ENCODE peak calls at places on chromosomes 3 and 15, in seven cellular contexts. A, M, W, D, G, L and N are unnamed samples.

GRCh38 chr3:193768069-193768391 is 175.0 kb downstream of the OPA1 start:
- DNase-seq in A (peak), M (no peak), W (no peak), D (no peak), G (peak), L (no peak), N (no peak)

GRCh38 chr3:126399348-126399730 is 4.6 kb downstream of the CFAP100 start:
- DNase-seq in A (no peak), M (no peak), W (no peak), D (no peak), G (no peak), L (no peak), N (no peak)

GRCh38 chr15:19973718-19974117 is 567.9 kb downstream of the GOLGA6L6 start:
- DNase-seq in A (no peak), M (no peak), W (no peak), D (peak), G (no peak), L (no peak), N (no peak)

GRCh38 chr15:75140080-75140879 is 61.4 kb upstream of the C15orf39 start:
- DNase-seq in A (no peak), M (no peak), W (no peak), D (no peak), G (peak), L (no peak), N (no peak)

GRCh38 chr3:2540115-2540514 is 441.4 kb downstream of the CNTN4 start:
- DNase-seq in A (no peak), M (no peak), W (no peak), D (no peak), G (no peak), L (no peak), N (no peak)

GRCh38 chr3:167602041-167602440 is 51.7 kb downstream of the WDR49 start:
- DNase-seq in A (no peak), M (no peak), W (no peak), D (no peak), G (no peak), L (no peak), N (no peak)

GRCh38 chr15:70826634-70827033 is 27.3 kb downstream of the LARP6 start:
- DNase-seq in A (peak), M (peak), W (no peak), D (no peak), G (peak), L (no peak), N (peak)

GRCh38 chr15:55965091-55965490 is 28.3 kb downstream of the NEDD4 start:
- DNase-seq in A (no peak), M (no peak), W (no peak), D (no peak), G (no peak), L (no peak), N (no peak)

GRCh38 chr15:82873000-82873680 is 63.7 kb downstream of the WHAMM start:
- DNase-seq in A (no peak), M (no peak), W (no peak), D (no peak), G (no peak), L (no peak), N (no peak)

GRCh38 chr3:59052803-59053411 is 3.1 kb upstream of the CFAP20DC start:
- DNase-seq in A (peak), M (no peak), W (no peak), D (no peak), G (peak), L (no peak), N (peak)

GRCh38 chr3:135917076-135917475 is 48.5 kb upstream of the PPP2R3A start:
- DNase-seq in A (no peak), M (no peak), W (no peak), D (no peak), G (no peak), L (no peak), N (no peak)

GRCh38 chr3:59968510-59968909 is 918.7 kb upstream of the CFAP20DC start:
- DNase-seq in A (no peak), M (no peak), W (peak), D (no peak), G (no peak), L (no peak), N (no peak)

GRCh38 chr3:123092243-123092642 is 25.4 kb downstream of the PDIA5 start:
- DNase-seq in A (no peak), M (no peak), W (no peak), D (no peak), G (no peak), L (no peak), N (no peak)

GRCh38 chr3:158631986-158632385 is 12.3 kb upstream of the GFM1 start:
- DNase-seq in A (no peak), M (no peak), W (no peak), D (no peak), G (no peak), L (no peak), N (no peak)

GRCh38 chr3:37753428-37753827 is 108.3 kb upstream of the CTDSPL start:
- DNase-seq in A (no peak), M (no peak), W (no peak), D (no peak), G (no peak), L (no peak), N (no peak)

GRCh38 chr3:23475446-23475845 is 272.3 kb downstream of the UBE2E2 start:
- DNase-seq in A (no peak), M (no peak), W (no peak), D (no peak), G (no peak), L (no peak), N (no peak)

GRCh38 chr3:16462679-16463078 is 50.8 kb downstream of the RFTN1 start:
- DNase-seq in A (no peak), M (no peak), W (no peak), D (no peak), G (no peak), L (no peak), N (no peak)

GRCh38 chr3:184740509-184741258 is 28.8 kb upstream of the MAGEF1 start:
- DNase-seq in A (peak), M (no peak), W (no peak), D (no peak), G (peak), L (no peak), N (peak)

GRCh38 chr3:17143893-17144664 is 259.3 kb downstream of the PLCL2 start:
- DNase-seq in A (no peak), M (no peak), W (no peak), D (no peak), G (no peak), L (no peak), N (no peak)

GRCh38 chr15:34652726-34653033 is 69.2 kb upstream of the GOLGA8B start:
- DNase-seq in A (no peak), M (no peak), W (no peak), D (no peak), G (no peak), L (no peak), N (no peak)

GRCh38 chr3:141796436-141797166 is 33.4 kb downstream of the GRK7 start:
- DNase-seq in A (peak), M (peak), W (no peak), D (no peak), G (peak), L (no peak), N (no peak)

GRCh38 chr15:100980410-100981046 is 61.4 kb downstream of the LRRK1 start:
- DNase-seq in A (no peak), M (no peak), W (no peak), D (no peak), G (no peak), L (no peak), N (no peak)

GRCh38 chr3:143608966-143609365 is 239.3 kb downstream of the SLC9A9 start:
- DNase-seq in A (peak), M (no peak), W (no peak), D (no peak), G (peak), L (no peak), N (no peak)

GRCh38 chr3:160830792-160831191 is 74.8 kb downstream of the PPM1L start:
- DNase-seq in A (no peak), M (no peak), W (peak), D (no peak), G (no peak), L (no peak), N (no peak)

GRCh38 chr15:55218068-55218467 is 21.3 kb upstream of the RSL24D1 start:
- DNase-seq in A (no peak), M (no peak), W (no peak), D (no peak), G (no peak), L (no peak), N (no peak)

GRCh38 chr3:58681863-58682262 is 15.3 kb upstream of the FAM3D start:
- DNase-seq in A (no peak), M (no peak), W (no peak), D (no peak), G (no peak), L (no peak), N (no peak)

GRCh38 chr15:40016224-40016865 is 22.6 kb downstream of the SRP14 start:
- DNase-seq in A (peak), M (no peak), W (no peak), D (no peak), G (peak), L (no peak), N (no peak)

GRCh38 chr3:67601919-67602608 is 52.3 kb downstream of the SUCLG2 start:
- DNase-seq in A (peak), M (no peak), W (no peak), D (no peak), G (no peak), L (no peak), N (no peak)

GRCh38 chr3:43248956-43249355 is 37.4 kb upstream of the SNRK start:
- DNase-seq in A (no peak), M (no peak), W (no peak), D (no peak), G (peak), L (no peak), N (no peak)

GRCh38 chr15:84911879-84912660 is 27.6 kb downstream of the SLC28A1 start:
- DNase-seq in A (peak), M (peak), W (peak), D (no peak), G (peak), L (no peak), N (peak)

GRCh38 chr3:140292684-140293083 is 357.7 kb downstream of the CLSTN2 start:
- DNase-seq in A (peak), M (no peak), W (peak), D (no peak), G (peak), L (no peak), N (no peak)

GRCh38 chr15:67998599-67999122 is 55.5 kb upstream of the PIAS1 start:
- DNase-seq in A (peak), M (peak), W (no peak), D (no peak), G (peak), L (no peak), N (peak)

GRCh38 chr15:72859757-72860145 is 76.2 kb upstream of the ADPGK start:
- DNase-seq in A (no peak), M (no peak), W (no peak), D (no peak), G (no peak), L (no peak), N (no peak)

GRCh38 chr3:128984596-128984995 is 9.3 kb downstream of the CFAP92 start:
- DNase-seq in A (no peak), M (no peak), W (no peak), D (no peak), G (peak), L (no peak), N (peak)

GRCh38 chr15:80536231-80536630 is 132.0 kb downstream of the ARNT2 start:
- DNase-seq in A (no peak), M (no peak), W (no peak), D (no peak), G (no peak), L (no peak), N (no peak)

GRCh38 chr3:165078293-165078692 is at the start of gene SI:
- DNase-seq in A (no peak), M (no peak), W (no peak), D (no peak), G (no peak), L (no peak), N (no peak)

GRCh38 chr15:70092462-70092850 is 5.3 kb downstream of the TLE3 start:
- DNase-seq in A (no peak), M (no peak), W (no peak), D (no peak), G (peak), L (no peak), N (no peak)

GRCh38 chr3:115100172-115100571 is 46.9 kb downstream of the ZBTB20 start:
- DNase-seq in A (peak), M (no peak), W (no peak), D (no peak), G (peak), L (no peak), N (peak)

GRCh38 chr3:128170866-128171516 is 17.7 kb downstream of the EEFSEC start:
- DNase-seq in A (peak), M (peak), W (peak), D (peak), G (peak), L (peak), N (peak)

GRCh38 chr3:188205992-188206416 is 52.0 kb downstream of the LPP start:
- DNase-seq in A (no peak), M (peak), W (no peak), D (peak), G (no peak), L (no peak), N (no peak)

GRCh38 chr3:188198760-188199327 is 44.9 kb downstream of the LPP start:
- DNase-seq in A (no peak), M (no peak), W (no peak), D (no peak), G (no peak), L (no peak), N (no peak)

GRCh38 chr3:188199386-188199785 is 45.4 kb downstream of the LPP start:
- DNase-seq in A (no peak), M (no peak), W (no peak), D (no peak), G (no peak), L (no peak), N (no peak)

GRCh38 chr3:188204516-188204915 is 50.6 kb downstream of the LPP start:
- DNase-seq in A (no peak), M (no peak), W (no peak), D (no peak), G (peak), L (no peak), N (no peak)

GRCh38 chr3:188202358-188203138 is 48.6 kb downstream of the LPP start:
- DNase-seq in A (no peak), M (no peak), W (no peak), D (no peak), G (no peak), L (no peak), N (no peak)
- TF ChIP-seq CTCF in A (no peak), M (no peak), W (no peak), D (no peak), G (no peak), L (peak), N (peak)

GRCh38 chr15:64857421-64857820 is 15.7 kb downstream of the PLEKHO2 start:
- DNase-seq in A (peak), M (no peak), W (no peak), D (no peak), G (peak), L (no peak), N (peak)

GRCh38 chr15:64855206-64856000 is 13.7 kb downstream of the PLEKHO2 start:
- DNase-seq in A (no peak), M (no peak), W (no peak), D (no peak), G (no peak), L (no peak), N (peak)

GRCh38 chr15:64858136-64858535 is 16.4 kb downstream of the PLEKHO2 start:
- DNase-seq in A (no peak), M (no peak), W (no peak), D (no peak), G (no peak), L (no peak), N (no peak)

GRCh38 chr15:64854526-64854925 is 12.8 kb downstream of the PLEKHO2 start:
- DNase-seq in A (no peak), M (no peak), W (no peak), D (no peak), G (peak), L (no peak), N (no peak)

DNA sequence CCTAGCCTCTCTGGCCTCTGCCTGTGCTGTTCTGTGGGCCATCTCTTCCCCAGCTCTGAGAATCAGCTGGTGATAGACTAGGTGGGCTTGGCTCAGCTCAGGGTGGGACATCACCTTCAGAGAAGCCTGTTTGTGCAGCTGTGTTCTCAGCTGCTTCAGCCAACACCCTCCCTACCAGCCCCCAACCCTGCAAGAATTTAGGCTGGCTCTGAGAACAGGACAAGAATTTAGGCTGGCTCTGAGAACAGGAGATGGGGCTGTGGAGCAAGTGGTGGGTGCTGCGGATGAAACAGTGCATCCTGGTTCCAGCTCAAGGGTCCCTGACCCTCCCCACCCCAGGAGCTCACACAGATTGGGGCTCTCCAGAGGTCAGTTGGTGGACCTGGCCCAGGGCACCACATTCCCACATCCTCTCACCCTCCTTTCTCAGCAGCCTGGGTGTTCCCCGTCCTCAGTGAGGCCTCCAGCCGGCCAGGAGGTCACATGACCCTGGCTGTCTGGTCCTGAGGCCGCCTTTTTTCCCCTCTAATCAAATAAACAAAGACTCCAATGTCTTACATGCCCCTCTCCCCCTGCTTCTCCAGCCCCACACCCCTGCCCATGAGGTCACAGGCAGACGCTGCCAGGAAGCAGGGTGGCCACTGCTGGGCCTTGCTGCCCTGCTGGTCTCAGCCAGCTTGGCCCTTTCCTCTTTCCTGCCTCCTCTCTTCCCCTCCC is 14.9 kb downstream of the PLEKHO2 start:
- DNase-seq in A (peak), M (no peak), W (peak), D (no peak), G (peak), L (no peak), N (no peak)
- TF ChIP-seq CTCF in A (peak), M (no peak), W (peak), D (no peak), G (no peak), L (no peak), N (no peak)

GRCh38 chr15:30941520-30941919 is 37.8 kb downstream of the FAN1 start:
- DNase-seq in A (no peak), M (no peak), W (no peak), D (peak), G (no peak), L (no peak), N (no peak)
- TF ChIP-seq CTCF in A (no peak), M (no peak), W (no peak), D (peak), G (no peak), L (no peak), N (no peak)

GRCh38 chr3:27141668-27142067 is 227.5 kb downstream of the NEK10 start:
- DNase-seq in A (no peak), M (no peak), W (no peak), D (no peak), G (no peak), L (no peak), N (no peak)
- TF ChIP-seq CTCF in A (no peak), M (no peak), W (peak), D (peak), G (no peak), L (peak), N (peak)

GRCh38 chr3:14801668-14802067 is 17.1 kb upstream of the FGD5 start:
- DNase-seq in A (no peak), M (no peak), W (no peak), D (no peak), G (no peak), L (no peak), N (no peak)

GRCh38 chr3:14799146-14799545 is 19.6 kb upstream of the FGD5 start:
- DNase-seq in A (no peak), M (no peak), W (no peak), D (no peak), G (no peak), L (no peak), N (no peak)

GRCh38 chr3:14803101-14803980 is 15.4 kb upstream of the FGD5 start:
- DNase-seq in A (no peak), M (peak), W (no peak), D (no peak), G (peak), L (no peak), N (no peak)

GRCh38 chr3:14802332-14802731 is 16.4 kb upstream of the FGD5 start:
- DNase-seq in A (no peak), M (no peak), W (no peak), D (no peak), G (no peak), L (no peak), N (no peak)

DNA sequence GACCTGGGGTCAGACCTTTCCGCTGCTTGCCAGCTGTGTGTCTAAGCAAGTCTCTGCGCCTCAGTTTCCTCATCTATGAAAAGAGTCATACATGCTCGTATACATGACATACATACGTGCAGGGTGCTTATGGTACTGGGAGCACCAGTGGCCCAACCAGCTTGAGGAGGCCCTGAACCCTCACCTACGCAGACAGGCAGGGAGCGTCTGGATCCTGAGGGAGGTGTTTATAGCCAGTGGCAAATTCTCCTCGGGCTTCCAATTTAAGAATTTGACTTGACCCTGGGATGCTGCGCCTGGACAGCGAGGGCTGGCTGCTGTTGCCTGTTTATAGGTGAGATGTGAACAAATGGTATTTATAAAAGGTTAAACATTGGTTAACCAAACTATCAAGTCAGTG is 17.7 kb upstream of the FGD5 start:
- DNase-seq in A (no peak), M (no peak), W (no peak), D (no peak), G (no peak), L (no peak), N (no peak)
- TF ChIP-seq CTCF in A (no peak), M (no peak), W (no peak), D (no peak), G (no peak), L (no peak), N (no peak)

DNA sequence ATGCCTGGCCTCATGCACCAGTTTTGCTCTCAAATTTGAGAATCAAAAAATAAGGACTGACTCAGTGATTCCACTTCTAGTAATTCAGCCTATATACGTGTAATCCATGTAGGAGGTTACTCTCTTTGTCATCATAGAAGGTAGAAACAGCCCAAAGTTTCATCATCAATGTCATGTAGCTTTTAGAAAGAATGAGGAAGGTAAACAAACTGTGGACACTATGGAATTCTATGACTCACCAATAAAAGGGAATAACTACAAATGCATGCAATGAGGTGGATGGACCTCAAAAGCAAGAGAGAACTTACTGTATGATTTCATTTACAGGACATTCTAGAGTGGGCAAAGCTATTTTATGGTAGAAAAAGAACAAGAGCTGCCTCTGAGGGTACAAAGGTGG is 93.2 kb upstream of the LRIG1 start:
- DNase-seq in A (peak), M (no peak), W (no peak), D (no peak), G (peak), L (no peak), N (peak)
- TF ChIP-seq CTCF in A (no peak), M (no peak), W (no peak), D (no peak), G (no peak), L (no peak), N (no peak)

GRCh38 chr15:31212286-31212685 is 110.8 kb upstream of the TRPM1 start:
- DNase-seq in A (no peak), M (no peak), W (no peak), D (no peak), G (peak), L (no peak), N (no peak)
- TF ChIP-seq CTCF in A (no peak), M (no peak), W (no peak), D (no peak), G (no peak), L (no peak), N (no peak)